ENCODE peak calls at places on chromosome 15, in six cellular contexts. J, D, W, I, G and X are unnamed samples.

GRCh38 chr15:60780147-60780546 is 301.2 kb upstream of the ICE2 start:
- DNase-seq in J (no peak), D (no peak), W (no peak), I (no peak), G (no peak), X (no peak)

GRCh38 chr15:100902436-100903190 is 16.5 kb upstream of the LRRK1 start:
- DNase-seq in J (no peak), D (no peak), W (peak), I (no peak), G (peak), X (no peak)

GRCh38 chr15:77871838-77872371 is 205.6 kb downstream of the TBC1D2B start:
- DNase-seq in J (no peak), D (no peak), W (no peak), I (no peak), G (no peak), X (no peak)

GRCh38 chr15:70792171-70792573 is 28.8 kb upstream of the UACA start:
- DNase-seq in J (no peak), D (peak), W (peak), I (no peak), G (peak), X (no peak)

GRCh38 chr15:59812185-59812870 is 123.2 kb upstream of the BNIP2 start:
- DNase-seq in J (peak), D (no peak), W (no peak), I (no peak), G (no peak), X (no peak)

GRCh38 chr15:59326856-59327255 is 45.8 kb downstream of the MYO1E start:
- DNase-seq in J (no peak), D (no peak), W (no peak), I (no peak), G (no peak), X (no peak)

GRCh38 chr15:72229076-72229946 is 1.7 kb downstream of the PKM start:
- DNase-seq in J (no peak), D (no peak), W (peak), I (peak), G (peak), X (no peak)

GRCh38 chr15:60917469-60918130 is 311.5 kb downstream of the RORA start:
- DNase-seq in J (no peak), D (no peak), W (no peak), I (no peak), G (peak), X (no peak)

GRCh38 chr15:42069025-42069424 is 25.3 kb downstream of the PLA2G4D start:
- DNase-seq in J (no peak), D (no peak), W (no peak), I (no peak), G (no peak), X (no peak)

GRCh38 chr15:61809216-61809615 is 251.0 kb downstream of the VPS13C start:
- DNase-seq in J (no peak), D (no peak), W (no peak), I (no peak), G (no peak), X (no peak)

GRCh38 chr15:37015476-37015875 is 84.9 kb downstream of the MEIS2 start:
- DNase-seq in J (no peak), D (no peak), W (no peak), I (no peak), G (no peak), X (no peak)

GRCh38 chr15:37041042-37041441 is 59.3 kb downstream of the MEIS2 start:
- DNase-seq in J (no peak), D (no peak), W (no peak), I (no peak), G (no peak), X (no peak)

GRCh38 chr15:63462053-63462452 is 42.3 kb upstream of the USP3 start:
- DNase-seq in J (no peak), D (no peak), W (no peak), I (no peak), G (peak), X (no peak)

GRCh38 chr15:43412096-43412495 is 41.2 kb downstream of the TUBGCP4 start:
- DNase-seq in J (no peak), D (no peak), W (peak), I (no peak), G (no peak), X (no peak)

GRCh38 chr15:32994810-32995424 is 199.6 kb downstream of the FMN1 start:
- DNase-seq in J (no peak), D (peak), W (peak), I (no peak), G (peak), X (no peak)

GRCh38 chr15:45456212-45457106 is 66.1 kb downstream of the SLC30A4 start:
- DNase-seq in J (no peak), D (peak), W (peak), I (peak), G (peak), X (peak)

GRCh38 chr15:78739996-78740903 is 71.0 kb downstream of the ADAMTS7 start:
- DNase-seq in J (peak), D (peak), W (peak), I (peak), G (peak), X (no peak)

GRCh38 chr15:65076486-65077290 is at the start of gene KBTBD13:
- DNase-seq in J (no peak), D (no peak), W (no peak), I (no peak), G (no peak), X (no peak)

GRCh38 chr15:72489943-72490554 is 15.9 kb downstream of the ARIH1 start:
- DNase-seq in J (no peak), D (no peak), W (no peak), I (no peak), G (no peak), X (no peak)